ENCODE peak calls at places on chromosomes 7 and 10, in nine cellular contexts. Q is heart right ventricle; O is right lobe of liver; L is tibial nerve; Z is tibial artery; U is uterus; I is left ventricle myocardium inferior; F is cardiac muscle cell; N is CD8-positive, alpha-beta T cell. W is an unnamed sample.

GRCh38 chr7:124089621-124090020 is 56.8 kb upstream of the TMEM229A start:
- DNase-seq in I (no peak), L (no peak), F (no peak), Q (no peak), Z (no peak), U (no peak), N (no peak), O (no peak), W (no peak)

GRCh38 chr10:96512524-96512991 is 1.2 kb downstream of the TLL2 start:
- DNase-seq in I (peak), L (no peak), N (no peak), Z (no peak), U (no peak), F (peak), Q (peak), O (peak), W (peak)

GRCh38 chr10:34319197-34319846 is 495.8 kb downstream of the PARD3 start:
- DNase-seq in I (no peak), N (no peak), U (peak), F (peak), Q (peak), L (no peak), Z (no peak), O (no peak), W (no peak)

GRCh38 chr7:5528071-5528814 is 104.6 kb upstream of the TNRC18 start:
- DNase-seq in F (peak), Z (peak), I (peak), U (peak), N (no peak), Q (peak), O (peak), L (peak), W (peak)

GRCh38 chr7:16708980-16709379 is 44.6 kb upstream of the TSPAN13 start:
- DNase-seq in I (no peak), N (no peak), F (no peak), L (no peak), Q (peak), O (no peak), U (no peak), Z (no peak), W (no peak)

GRCh38 chr10:84175436-84175835 is 1.8 kb downstream of the GPR15LG start:
- DNase-seq in I (no peak), Q (no peak), O (no peak), U (no peak), L (no peak), Z (no peak), F (no peak), N (no peak), W (no peak)

GRCh38 chr7:100127866-100128601 is 1.3 kb downstream of the MBLAC1 start:
- DNase-seq in L (no peak), U (no peak), O (no peak), Q (no peak), I (no peak), N (no peak), Z (no peak), F (peak), W (peak)

GRCh38 chr7:131109757-131110293 is 217.9 kb upstream of the MKLN1 start:
- DNase-seq in O (peak), I (peak), L (peak), Q (peak), U (peak), F (peak), Z (peak), N (no peak), W (peak)

GRCh38 chr7:81159402-81159801 is 240.6 kb upstream of the SEMA3C start:
- DNase-seq in L (no peak), Z (no peak), Q (no peak), F (no peak), O (no peak), I (no peak), N (no peak), U (no peak), W (no peak)

GRCh38 chr7:88480901-88481300 is 174.2 kb upstream of the STEAP4 start:
- DNase-seq in I (no peak), L (peak), N (no peak), Q (no peak), U (no peak), O (no peak), Z (no peak), F (no peak), W (no peak)

GRCh38 chr7:99190359-99191009 is 17.4 kb downstream of the KPNA7 start:
- DNase-seq in L (no peak), N (no peak), Z (no peak), I (no peak), F (no peak), O (peak), Q (no peak), U (no peak), W (peak)

GRCh38 chr7:8564296-8564695 is 130.9 kb downstream of the NXPH1 start:
- DNase-seq in O (no peak), U (no peak), L (no peak), F (no peak), I (no peak), Z (no peak), N (no peak), Q (no peak), W (no peak)

GRCh38 chr7:19284596-19285300 is 139.5 kb upstream of the FERD3L start:
- DNase-seq in I (no peak), L (no peak), U (no peak), Q (no peak), O (no peak), F (no peak), N (no peak), Z (no peak), W (no peak)

GRCh38 chr7:122577449-122578003 is 121.4 kb downstream of the RNF133 start:
- DNase-seq in O (no peak), Z (no peak), I (no peak), N (no peak), L (no peak), Q (no peak), F (no peak), U (no peak), W (peak)

GRCh38 chr7:55569269-55569663 is 3.0 kb downstream of the VOPP1 start:
- DNase-seq in O (no peak), U (no peak), Z (no peak), N (no peak), F (no peak), I (no peak), L (no peak), Q (no peak), W (peak)

GRCh38 chr10:112658900-112659328 is 211.9 kb downstream of the VTI1A start:
- DNase-seq in U (no peak), N (no peak), Z (no peak), I (no peak), F (no peak), Q (no peak), O (no peak), L (no peak), W (no peak)

GRCh38 chr7:2821161-2821841 is 22.8 kb downstream of the GNA12 start:
- DNase-seq in U (no peak), Q (no peak), F (no peak), I (no peak), Z (no peak), N (no peak), O (no peak), L (no peak), W (peak)

DNA sequence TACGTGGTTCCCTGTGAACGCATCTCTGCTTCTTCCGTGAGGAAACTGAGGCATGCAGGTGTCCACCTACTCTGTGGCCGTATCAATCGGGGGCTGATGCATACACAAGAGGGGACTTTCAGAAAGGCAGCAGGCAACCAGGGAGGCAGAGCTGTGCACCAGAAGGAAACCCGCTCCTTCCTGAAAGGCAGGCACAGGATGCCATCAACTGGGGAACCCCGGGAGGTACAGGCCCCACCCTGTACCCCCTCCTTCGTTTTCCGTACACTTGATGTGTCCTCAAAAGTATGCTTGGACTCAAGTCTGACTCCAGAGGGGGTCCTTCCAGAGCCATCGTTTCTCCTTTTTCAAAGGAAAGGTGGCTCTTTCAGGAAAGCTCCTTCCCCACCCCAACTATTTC is 59.5 kb downstream of the ASB13 start:
- DNase-seq in O (no peak), U (no peak), Q (no peak), I (no peak), F (no peak), L (no peak), N (no peak), Z (no peak), W (no peak)
- TF ChIP-seq CTCF in O (no peak), U (no peak), Q (no peak), I (no peak), F (no peak), L (no peak), N (no peak), Z (no peak), W (no peak)

GRCh38 chr10:28366943-28367342 is 64.1 kb upstream of the MPP7 start:
- DNase-seq in U (no peak), F (no peak), I (no peak), Q (no peak), Z (no peak), L (no peak), N (no peak), O (no peak), W (no peak)

GRCh38 chr10:28367865-28368541 is 65.1 kb upstream of the MPP7 start:
- DNase-seq in Z (peak), O (peak), F (no peak), I (peak), L (no peak), Q (no peak), U (no peak), N (peak), W (peak)

GRCh38 chr10:28374036-28374435 is 71.2 kb upstream of the MPP7 start:
- DNase-seq in L (no peak), O (no peak), I (no peak), N (no peak), U (no peak), Q (no peak), F (no peak), Z (no peak), W (no peak)

GRCh38 chr10:28367419-28367818 is 64.6 kb upstream of the MPP7 start:
- DNase-seq in O (no peak), F (no peak), U (no peak), L (no peak), Z (no peak), N (no peak), I (no peak), Q (no peak), W (no peak)

GRCh38 chr10:28370107-28370835 is 67.4 kb upstream of the MPP7 start:
- DNase-seq in O (no peak), Q (no peak), I (no peak), N (no peak), Z (no peak), L (no peak), F (no peak), U (no peak), W (no peak)
- H3K4me3 ChIP-seq in O (no peak), Q (no peak), I (no peak), N (no peak), Z (no peak), L (no peak), F (no peak), U (no peak), W (no peak)

GRCh38 chr10:12852732-12853131 is 148.8 kb downstream of the CCDC3 start:
- DNase-seq in Q (no peak), L (no peak), U (no peak), I (no peak), O (no peak), Z (no peak), F (no peak), N (no peak), W (no peak)
- TF ChIP-seq CTCF in Q (no peak), L (no peak), U (no peak), I (no peak), O (no peak), Z (no peak), F (no peak), N (no peak), W (no peak)

DNA sequence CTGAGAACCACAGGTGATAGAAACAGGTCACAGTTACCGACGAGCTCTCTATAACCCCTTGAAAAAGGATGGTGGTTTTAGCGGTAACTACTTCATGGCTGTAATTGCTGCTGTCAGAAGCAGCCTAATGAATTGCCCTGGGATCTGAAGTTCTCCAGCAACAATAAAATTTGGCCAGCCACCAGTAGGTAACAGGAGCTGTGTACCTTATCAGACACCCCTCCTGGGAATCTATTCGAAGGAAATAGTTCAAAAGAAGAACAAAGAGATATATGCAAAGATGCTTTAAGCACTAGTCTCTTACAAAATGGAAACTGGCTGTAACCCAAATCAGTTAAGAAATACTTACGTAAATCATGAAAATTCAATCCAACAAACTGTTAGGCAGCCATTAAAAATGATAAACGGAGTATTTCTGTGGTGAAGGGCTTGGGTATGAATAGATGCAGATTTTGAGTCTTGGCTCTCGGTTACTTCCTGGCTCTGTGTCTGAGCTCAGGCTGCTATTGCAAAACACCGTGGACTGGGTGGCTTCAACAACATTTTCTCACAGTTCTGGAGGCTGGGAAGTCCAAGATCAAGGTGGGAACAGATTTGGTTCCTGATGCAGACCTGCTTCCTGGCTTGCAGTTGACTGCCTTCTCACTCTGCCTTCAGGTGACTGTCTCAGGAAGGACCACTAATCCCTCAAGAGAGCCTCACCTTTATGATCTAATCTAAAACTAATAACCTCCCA is 1.6 kb downstream of the MSRB2 start:
- DNase-seq in F (no peak), N (no peak), Z (peak), O (no peak), L (no peak), U (peak), I (no peak), Q (no peak), W (no peak)
- H3K4me3 ChIP-seq in F (peak), N (no peak), Z (peak), O (no peak), L (peak), U (peak), I (peak), Q (peak), W (peak)

W was measured in GM12865.